ENCODE peak calls at places on chromosomes 16 and 17, in four cellular contexts. V is WTC11, F is HepG2, M is K562. R is an unnamed sample.

GRCh38 chr17:59815965-59816364 is 76.8 kb downstream of the TUBD1 start:
- DNase-seq in V (no peak), F (no peak), M (no peak), R (no peak)

GRCh38 chr16:84652565-84652964 is 4.3 kb downstream of the KLHL36 start:
- DNase-seq in V (no peak), F (no peak), M (no peak), R (no peak)

GRCh38 chr17:63533433-63534077 is 10.4 kb downstream of the KCNH6 start:
- DNase-seq in V (no peak), F (no peak), M (no peak), R (no peak)

GRCh38 chr17:57006040-57006439 is 28.1 kb downstream of the SCPEP1 start:
- DNase-seq in V (no peak), F (no peak), M (peak), R (no peak)

GRCh38 chr17:15409721-15410247 is 57.6 kb downstream of the CDRT4 start:
- DNase-seq in V (no peak), F (no peak), M (no peak), R (no peak)

GRCh38 chr16:1452530-1452929 is 8.2 kb upstream of the CCDC154 start:
- DNase-seq in V (no peak), F (no peak), M (no peak), R (no peak)

GRCh38 chr17:68499587-68499986 is 12.6 kb upstream of the PRKAR1A start:
- DNase-seq in V (no peak), F (no peak), M (no peak), R (no peak)

GRCh38 chr17:45688353-45688752 is 95.8 kb upstream of the CRHR1 start:
- DNase-seq in V (no peak), F (no peak), M (no peak), R (no peak)

GRCh38 chr16:14007460-14007859 is 63.7 kb upstream of the MRTFB start:
- DNase-seq in V (no peak), F (no peak), M (no peak), R (no peak)

GRCh38 chr16:84032458-84033178 is 10.0 kb downstream of the SLC38A8 start:
- DNase-seq in V (no peak), F (no peak), M (no peak), R (no peak)

GRCh38 chr17:5892897-5893656 is 177.1 kb upstream of the WSCD1 start:
- DNase-seq in V (no peak), F (no peak), M (no peak), R (no peak)

GRCh38 chr16:89017543-89017942 is 40.5 kb upstream of the CBFA2T3 start:
- DNase-seq in V (no peak), F (no peak), M (no peak), R (no peak)

GRCh38 chr16:2835638-2836493 is 5.8 kb downstream of the ZG16B start:
- DNase-seq in V (no peak), F (peak), M (no peak), R (no peak)

GRCh38 chr17:43545383-43545632 is 832 bp downstream of the ETV4 start:
- DNase-seq in V (no peak), F (no peak), M (no peak), R (no peak)

GRCh38 chr16:28012031-28012445 is 51.5 kb downstream of the GSG1L start:
- DNase-seq in V (no peak), F (no peak), M (peak), R (no peak)

GRCh38 chr17:1179635-1180433 is at the start of gene ABR:
- DNase-seq in V (peak), F (no peak), M (peak), R (peak)

GRCh38 chr16:10946308-10946707 is 1.9 kb downstream of the CLEC16A start:
- DNase-seq in V (peak), F (no peak), M (no peak), R (no peak)

GRCh38 chr16:59950431-59950830 is 1216.3 kb upstream of the GOT2 start:
- DNase-seq in V (no peak), F (no peak), M (no peak), R (no peak)

GRCh38 chr16:67658849-67659674 is 998 bp downstream of the ACD start:
- DNase-seq in V (no peak), F (no peak), M (no peak), R (no peak)

GRCh38 chr17:29825604-29826003 is 104.4 kb downstream of the SSH2 start:
- DNase-seq in V (no peak), F (peak), M (no peak), R (no peak)

GRCh38 chr16:88593489-88593888 is 23.3 kb downstream of the ZC3H18 start:
- DNase-seq in V (no peak), F (no peak), M (no peak), R (no peak)

GRCh38 chr17:62162898-62163297 is 97.8 kb upstream of the MED13 start:
- DNase-seq in V (no peak), F (no peak), M (no peak), R (no peak)

GRCh38 chr17:57508706-57509105 is 236.4 kb downstream of the CCDC182 start:
- DNase-seq in V (no peak), F (no peak), M (no peak), R (no peak)

GRCh38 chr17:14019186-14019956 is 49.9 kb upstream of the COX10 start:
- DNase-seq in V (no peak), F (no peak), M (peak), R (no peak)

GRCh38 chr16:50146479-50147435 is 6.3 kb upstream of the TENT4B start:
- DNase-seq in V (no peak), F (no peak), M (peak), R (no peak)

GRCh38 chr16:88731699-88732098 is 25.4 kb downstream of the CTU2 start:
- DNase-seq in V (no peak), F (no peak), M (peak), R (no peak)

GRCh38 chr17:15392326-15392739 is 50.9 kb upstream of the TEKT3 start:
- DNase-seq in V (no peak), F (no peak), M (no peak), R (no peak)

GRCh38 chr17:27226611-27227234 is 67.2 kb upstream of the WSB1 start:
- DNase-seq in V (no peak), F (no peak), M (no peak), R (no peak)

GRCh38 chr16:12504312-12504711 is 299.4 kb downstream of the CPPED1 start:
- DNase-seq in V (no peak), F (no peak), M (no peak), R (no peak)

GRCh38 chr16:66270333-66270927 is 96.1 kb upstream of the CDH5 start:
- DNase-seq in V (peak), F (peak), M (peak), R (peak)

GRCh38 chr16:49833055-49833454 is 22.9 kb downstream of the ZNF423 start:
- DNase-seq in V (no peak), F (no peak), M (no peak), R (no peak)

GRCh38 chr16:85286066-85286712 is 173.9 kb upstream of the CIBAR2 start:
- DNase-seq in V (no peak), F (no peak), M (no peak), R (no peak)

GRCh38 chr16:82924075-82924854 is 297.5 kb downstream of the CDH13 start:
- DNase-seq in V (no peak), F (no peak), M (no peak), R (no peak)

GRCh38 chr17:7403043-7403901 is 625 bp downstream of the TMEM256 start:
- DNase-seq in V (peak), F (peak), M (peak), R (peak)

GRCh38 chr17:83064021-83064731 is 15.2 kb upstream of the METRNL start:
- DNase-seq in V (no peak), F (no peak), M (no peak), R (no peak)

GRCh38 chr17:77117415-77117814 is 23.4 kb upstream of the SEC14L1 start:
- DNase-seq in V (no peak), F (no peak), M (no peak), R (no peak)

GRCh38 chr17:77116371-77116860 is 24.4 kb upstream of the SEC14L1 start:
- DNase-seq in V (no peak), F (peak), M (no peak), R (no peak)

GRCh38 chr17:77115947-77116346 is 24.8 kb upstream of the SEC14L1 start:
- DNase-seq in V (no peak), F (no peak), M (no peak), R (no peak)

GRCh38 chr17:77119668-77120301 is 21.0 kb upstream of the SEC14L1 start:
- DNase-seq in V (no peak), F (peak), M (no peak), R (no peak)

GRCh38 chr17:77118251-77118928 is 22.4 kb upstream of the SEC14L1 start:
- DNase-seq in V (no peak), F (no peak), M (no peak), R (no peak)
- TF ChIP-seq ATF3 in V (no peak), F (no peak), M (no peak), R (no peak)

GRCh38 chr17:75031972-75032895 is 14.5 kb downstream of the ATP5PD start:
- DNase-seq in V (peak), F (peak), M (peak), R (peak)

GRCh38 chr17:75030161-75030560 is 16.6 kb downstream of the ATP5PD start:
- DNase-seq in V (no peak), F (no peak), M (no peak), R (no peak)

GRCh38 chr17:75034236-75034908 is 12.4 kb downstream of the ATP5PD start:
- DNase-seq in V (peak), F (peak), M (peak), R (peak)

GRCh38 chr17:75033346-75034235 is 13.2 kb downstream of the ATP5PD start:
- DNase-seq in V (peak), F (peak), M (peak), R (peak)

DNA sequence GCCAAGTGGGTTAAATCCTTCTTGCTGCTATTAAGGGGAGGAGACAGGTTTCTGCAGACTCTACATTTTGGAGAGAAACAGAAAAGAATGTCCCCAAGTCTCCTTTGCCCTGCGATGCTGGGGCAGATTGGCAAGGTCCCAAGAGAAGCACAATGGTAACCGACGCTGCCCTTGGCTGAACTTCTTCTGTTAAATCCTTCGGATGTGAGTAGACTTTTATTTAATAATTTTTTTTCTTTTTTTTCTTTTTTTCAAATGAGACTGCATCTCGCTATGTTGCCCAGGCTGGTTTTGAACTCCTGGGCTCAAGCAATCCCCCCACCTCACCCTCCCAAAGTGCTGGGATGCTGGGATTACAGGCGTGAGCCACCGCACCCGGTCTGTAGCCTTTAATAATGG is 13.9 kb downstream of the ATP5PD start:
- DNase-seq in V (no peak), F (no peak), M (no peak), R (no peak)
- TF ChIP-seq JUN in V (no peak), F (no peak), M (no peak), R (no peak)

GRCh38 chr17:66123163-66123562 is 68.8 kb downstream of the CEP112 start:
- DNase-seq in V (no peak), F (no peak), M (no peak), R (no peak)
- TF ChIP-seq ATF3 in V (no peak), F (no peak), M (no peak), R (no peak)

DNA sequence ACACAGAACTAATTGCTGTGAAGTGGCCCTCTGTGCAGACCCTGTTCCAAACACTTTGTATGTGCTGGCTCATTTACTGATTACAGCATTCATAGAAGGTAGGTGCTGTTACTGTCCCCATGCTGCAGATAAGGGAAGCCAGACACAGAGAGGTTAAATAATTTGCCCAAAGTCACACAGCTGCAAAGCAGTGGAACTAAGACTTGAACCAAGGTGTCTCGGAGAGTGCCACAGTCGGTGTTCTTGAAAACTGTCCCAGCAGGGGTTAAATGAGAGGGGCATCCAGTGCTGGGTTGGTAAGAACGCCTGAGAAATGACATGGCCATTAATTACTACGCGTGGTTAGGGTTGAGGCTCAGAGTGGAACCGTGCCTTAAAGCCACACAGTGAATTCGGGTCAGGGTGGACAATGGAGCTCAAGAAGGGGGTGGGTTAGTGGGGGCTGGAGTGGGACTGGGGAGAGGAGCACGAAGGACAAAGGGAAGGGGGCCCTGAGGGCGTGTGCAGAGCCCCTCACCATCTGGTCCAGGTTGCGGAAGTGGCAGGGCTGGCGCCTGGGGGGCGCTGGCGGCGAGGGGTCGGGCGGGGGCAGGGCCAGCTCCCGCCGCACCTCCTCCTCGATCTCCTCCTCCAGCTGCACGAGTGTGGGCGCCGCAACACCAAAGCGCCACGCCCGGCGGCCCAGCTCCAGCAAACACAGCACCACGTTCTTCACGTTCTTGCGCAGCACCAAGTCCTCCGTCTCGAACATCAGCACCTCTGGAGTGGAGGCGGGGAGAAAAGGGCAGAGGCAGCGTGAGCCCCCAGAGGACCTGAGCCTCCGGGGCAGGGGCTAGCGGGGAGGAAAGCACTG is 3.3 kb downstream of the GAS2L2 start:
- DNase-seq in V (peak), F (no peak), M (peak), R (no peak)
- TF ChIP-seq JUN in V (no peak), F (no peak), M (no peak), R (no peak)

DNA sequence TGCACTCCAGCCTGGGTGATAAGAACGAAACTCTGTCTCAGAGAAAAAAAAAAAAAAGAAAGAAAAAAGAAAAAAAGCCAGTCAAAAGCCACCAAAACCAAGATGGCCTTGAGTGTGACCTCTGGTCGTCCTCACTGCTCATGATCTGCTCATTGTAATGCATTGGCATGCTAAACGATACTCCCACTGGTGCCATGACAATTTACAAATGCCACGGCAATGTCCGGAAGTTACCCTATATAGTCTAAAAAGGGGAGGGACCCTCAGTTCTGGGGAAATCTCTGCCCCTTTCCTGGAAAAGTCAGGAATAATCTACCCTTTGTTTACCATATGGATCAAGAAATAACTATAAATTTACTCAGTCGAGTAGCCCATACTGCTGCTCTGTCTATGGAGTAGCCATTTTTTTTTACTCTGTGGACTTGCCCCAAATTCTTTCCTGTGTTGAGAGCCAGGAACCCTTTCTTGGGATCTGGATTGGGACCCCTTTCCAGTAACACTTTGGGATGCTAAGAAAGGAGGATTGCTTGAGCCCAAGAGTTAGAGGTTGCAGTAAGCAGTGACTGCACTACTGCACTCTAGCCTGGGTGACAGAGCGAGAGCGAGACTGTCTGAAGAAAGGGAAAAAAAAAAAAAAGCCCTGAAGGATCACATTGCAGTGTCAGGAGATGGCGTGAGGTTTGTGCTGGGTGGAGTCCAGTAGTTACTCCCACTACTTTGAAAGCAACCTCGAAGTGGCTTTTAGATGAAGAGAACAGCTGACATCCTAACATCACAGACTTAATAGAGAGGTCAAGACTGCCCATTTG is 3.7 kb upstream of the TMEM231 start:
- DNase-seq in V (no peak), F (no peak), M (peak), R (no peak)
- TF ChIP-seq ATF3 in V (no peak), F (no peak), M (no peak), R (no peak)

DNA sequence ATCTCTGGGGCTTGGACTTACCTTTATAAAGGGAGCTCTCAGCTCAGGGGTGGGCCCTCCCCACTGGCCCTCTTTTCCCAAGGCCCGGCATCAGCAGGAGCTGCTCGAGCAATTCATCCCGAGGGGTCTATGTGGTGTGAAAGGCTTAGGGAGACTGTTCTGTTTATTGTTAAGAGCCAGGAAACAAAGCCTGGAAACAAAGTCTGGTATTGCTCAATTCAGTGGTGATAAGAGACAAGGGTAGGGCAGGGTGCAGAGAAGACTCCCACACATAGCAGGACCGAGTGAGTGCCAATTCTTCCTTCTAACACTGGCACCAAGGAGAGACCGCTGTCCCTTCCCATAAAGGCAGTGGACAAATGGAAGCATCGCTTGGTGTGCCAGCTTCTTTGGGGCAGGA is 750.7 kb downstream of the KCNJ18 start:
- DNase-seq in V (no peak), F (no peak), M (no peak), R (no peak)
- TF ChIP-seq JUN in V (no peak), F (no peak), M (no peak), R (no peak)

DNA sequence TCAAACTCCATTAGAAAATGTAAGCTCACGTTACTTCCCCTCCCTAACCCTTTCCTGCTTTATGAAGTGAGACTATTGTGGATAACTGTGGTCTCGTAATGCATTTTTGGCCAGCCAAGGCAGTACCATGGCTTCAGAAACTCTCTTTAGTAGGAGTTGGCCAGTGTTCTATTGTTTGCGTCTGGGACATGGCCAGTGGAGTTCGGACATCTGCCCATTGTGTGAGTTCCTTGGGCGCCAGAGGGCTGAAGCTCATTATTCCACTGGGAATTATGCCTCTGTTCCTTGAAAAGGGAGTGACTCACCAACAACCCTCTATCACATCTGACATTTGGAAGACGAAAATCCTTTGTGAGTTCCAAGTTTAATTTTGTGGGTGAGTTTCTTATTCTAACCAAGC is 319.5 kb upstream of the SOX9 start:
- DNase-seq in V (no peak), F (no peak), M (no peak), R (no peak)
- TF ChIP-seq ATF3 in V (no peak), F (no peak), M (no peak), R (no peak)